ENCODE peak calls at places on chromosomes 12 and 14, in six cellular contexts. B, R, Z, V, Q and U are unnamed samples.

GRCh38 chr12:121061831-121062230 is 22.8 kb upstream of the OASL start:
- DNase-seq in Q (no peak), R (no peak), Z (no peak), V (no peak), B (no peak), U (no peak)

GRCh38 chr12:85836716-85837100 is 499 bp upstream of the RASSF9 start:
- DNase-seq in R (no peak), Q (no peak), B (no peak), V (no peak), Z (no peak), U (no peak)

GRCh38 chr14:100653409-100653808 is 66.2 kb upstream of the BEGAIN start:
- DNase-seq in B (no peak), Q (no peak), R (no peak), Z (no peak), V (no peak), U (no peak)

GRCh38 chr14:61866932-61867920 is 105.0 kb downstream of the SNAPC1 start:
- DNase-seq in B (no peak), Z (no peak), V (no peak), Q (no peak), R (peak), U (no peak)

GRCh38 chr12:54300732-54301427 is at the start of gene NFE2:
- DNase-seq in Q (peak), R (peak), B (peak), V (no peak), Z (no peak), U (no peak)

GRCh38 chr14:65414961-65415589 is 2.5 kb downstream of the FUT8 start:
- DNase-seq in V (no peak), Q (no peak), R (peak), B (peak), Z (no peak), U (no peak)

GRCh38 chr14:92735344-92735743 is 13.1 kb downstream of the LGMN start:
- DNase-seq in B (no peak), Q (no peak), Z (no peak), R (no peak), V (no peak), U (no peak)

GRCh38 chr12:24709201-24709600 is 239.7 kb downstream of the BCAT1 start:
- DNase-seq in Z (no peak), R (peak), V (no peak), B (no peak), Q (no peak), U (no peak)

GRCh38 chr12:103780992-103781391 is 60.0 kb downstream of the NT5DC3 start:
- DNase-seq in B (no peak), R (no peak), Q (peak), Z (no peak), V (no peak), U (no peak)

GRCh38 chr12:65192963-65193516 is 23.7 kb downstream of the LEMD3 start:
- DNase-seq in B (no peak), V (no peak), R (peak), Z (no peak), Q (no peak), U (no peak)

GRCh38 chr12:6465467-6466183 is 4.9 kb downstream of the VAMP1 start:
- DNase-seq in Z (no peak), V (no peak), Q (no peak), R (peak), B (peak), U (no peak)

GRCh38 chr14:106605548-106606448 is 1079.4 kb downstream of the TMEM121 start:
- DNase-seq in V (no peak), R (no peak), Q (no peak), B (no peak), Z (no peak), U (no peak)

GRCh38 chr14:97527993-97528392 is 730.8 kb downstream of the VRK1 start:
- DNase-seq in Z (no peak), V (no peak), Q (no peak), R (no peak), B (no peak), U (no peak)

GRCh38 chr12:1575799-1576401 is 18.5 kb downstream of the FBXL14 start:
- DNase-seq in Z (no peak), B (no peak), Q (no peak), V (no peak), R (no peak), U (no peak)

GRCh38 chr12:53060721-53061276 is 10.9 kb downstream of the TNS2 start:
- DNase-seq in Q (no peak), R (no peak), B (no peak), V (peak), Z (peak), U (peak)

GRCh38 chr12:132834181-132834711 is 5.6 kb upstream of the GOLGA3 start:
- DNase-seq in R (no peak), B (no peak), Z (no peak), Q (no peak), V (no peak), U (no peak)

GRCh38 chr12:71128191-71128590 is 29.6 kb downstream of the TSPAN8 start:
- DNase-seq in V (no peak), Q (peak), B (peak), R (peak), Z (no peak), U (no peak)

GRCh38 chr12:77540097-77540496 is 290.6 kb upstream of the NAV3 start:
- DNase-seq in B (no peak), V (no peak), Q (no peak), R (no peak), Z (no peak), U (no peak)

GRCh38 chr12:89863332-89863938 is 154.8 kb upstream of the ATP2B1 start:
- DNase-seq in R (no peak), Q (no peak), Z (no peak), V (no peak), B (no peak), U (no peak)

GRCh38 chr12:105245291-105245690 is 9.3 kb upstream of the APPL2 start:
- DNase-seq in V (no peak), R (no peak), Z (no peak), B (no peak), Q (no peak), U (no peak)

GRCh38 chr14:106564058-106564643 is 1037.8 kb downstream of the TMEM121 start:
- DNase-seq in V (no peak), Z (no peak), R (no peak), Q (no peak), B (no peak), U (no peak)

GRCh38 chr12:103884316-103884715 is 43.3 kb upstream of the NT5DC3 start:
- DNase-seq in R (peak), B (peak), V (no peak), Q (no peak), Z (no peak), U (no peak)

GRCh38 chr14:38044710-38045109 is 163.0 kb upstream of the SSTR1 start:
- DNase-seq in B (no peak), Q (no peak), Z (no peak), R (no peak), V (no peak), U (no peak)

GRCh38 chr12:56781726-56782125 is 18.6 kb downstream of the HSD17B6 start:
- DNase-seq in V (no peak), B (no peak), Z (no peak), R (no peak), Q (no peak), U (no peak)

GRCh38 chr12:9906888-9907287 is 25.3 kb downstream of the CLEC2A start:
- DNase-seq in R (peak), Z (no peak), V (no peak), Q (no peak), B (no peak), U (no peak)

GRCh38 chr12:46177842-46178608 is 90.8 kb downstream of the SLC38A1 start:
- DNase-seq in B (no peak), Q (no peak), R (no peak), Z (no peak), V (no peak), U (no peak)

GRCh38 chr14:96273629-96274028 is 17.6 kb downstream of the BDKRB1 start:
- DNase-seq in B (no peak), V (no peak), Q (no peak), R (no peak), Z (no peak), U (no peak)

GRCh38 chr12:54370218-54370730 is 6.0 kb upstream of the GPR84 start:
- DNase-seq in V (peak), Z (peak), B (peak), Q (peak), R (peak), U (peak)

GRCh38 chr12:66290716-66291200 is 11.5 kb upstream of the HELB start:
- DNase-seq in B (no peak), V (no peak), Z (no peak), R (no peak), Q (no peak), U (no peak)

GRCh38 chr12:108730337-108731104 is 797 bp downstream of the CORO1C start:
- DNase-seq in B (peak), R (peak), V (peak), Z (peak), Q (peak), U (peak)

GRCh38 chr14:96393292-96393691 is 1.4 kb downstream of the AK7 start:
- DNase-seq in Q (no peak), B (no peak), Z (no peak), V (no peak), R (no peak), U (no peak)

GRCh38 chr12:22812531-22812930 is 187.6 kb downstream of the ETNK1 start:
- DNase-seq in Q (no peak), R (no peak), V (no peak), Z (no peak), B (no peak), U (no peak)

GRCh38 chr12:120468846-120469449 is 600 bp downstream of the SRSF9 start:
- DNase-seq in V (peak), Z (no peak), B (no peak), Q (no peak), R (peak), U (no peak)

GRCh38 chr14:67557118-67557517 is 24.0 kb downstream of the PLEKHH1 start:
- DNase-seq in B (no peak), Z (peak), Q (no peak), V (no peak), R (peak), U (no peak)

GRCh38 chr14:22386924-22387775 is 201.9 kb downstream of the DAD1 start:
- DNase-seq in Q (peak), B (peak), Z (peak), V (peak), R (peak), U (peak)

GRCh38 chr14:69572634-69573135 is 2.0 kb downstream of the CCDC177 start:
- DNase-seq in B (no peak), V (no peak), Q (no peak), R (no peak), Z (no peak), U (no peak)
- H3K4me3 ChIP-seq in B (peak), V (peak), Q (peak), R (no peak), Z (peak), U (peak)

GRCh38 chr12:106669216-106669615 is 86.4 kb downstream of the RFX4 start:
- DNase-seq in Z (no peak), Q (no peak), B (no peak), R (no peak), V (no peak), U (no peak)
- H3K27ac ChIP-seq in Z (no peak), Q (no peak), B (no peak), R (no peak), V (no peak), U (no peak)

GRCh38 chr12:69901141-69901900 is 76.3 kb downstream of the MYRFL start:
- DNase-seq in B (no peak), R (no peak), V (no peak), Q (no peak), Z (no peak), U (no peak)
- TF ChIP-seq CTCF in B (no peak), R (no peak), V (no peak), Q (no peak), Z (no peak), U (no peak)

DNA sequence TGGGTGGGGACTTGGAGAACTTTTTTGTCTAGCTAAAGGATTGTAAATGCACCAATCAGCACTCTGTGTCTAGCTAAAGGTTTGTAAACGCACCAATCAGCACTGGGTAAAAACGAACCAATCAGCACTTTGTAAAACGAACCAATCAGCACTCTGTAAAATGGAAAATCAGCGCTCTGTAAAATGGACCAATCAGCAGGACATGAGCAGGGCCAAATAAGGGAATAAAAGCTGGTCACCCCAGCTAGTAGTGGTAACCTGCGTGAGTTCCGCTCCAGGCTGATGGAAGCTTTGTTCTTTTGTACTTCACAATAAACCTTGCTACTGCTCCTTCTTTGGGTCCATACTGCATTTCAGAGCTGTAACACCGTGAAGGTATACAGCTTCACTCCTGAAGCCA is 1.6 kb upstream of the ACOT2 start:
- DNase-seq in R (no peak), V (no peak), B (no peak), Q (no peak), Z (no peak), U (no peak)
- H3K4me3 ChIP-seq in R (peak), V (peak), B (no peak), Q (no peak), Z (no peak), U (peak)

DNA sequence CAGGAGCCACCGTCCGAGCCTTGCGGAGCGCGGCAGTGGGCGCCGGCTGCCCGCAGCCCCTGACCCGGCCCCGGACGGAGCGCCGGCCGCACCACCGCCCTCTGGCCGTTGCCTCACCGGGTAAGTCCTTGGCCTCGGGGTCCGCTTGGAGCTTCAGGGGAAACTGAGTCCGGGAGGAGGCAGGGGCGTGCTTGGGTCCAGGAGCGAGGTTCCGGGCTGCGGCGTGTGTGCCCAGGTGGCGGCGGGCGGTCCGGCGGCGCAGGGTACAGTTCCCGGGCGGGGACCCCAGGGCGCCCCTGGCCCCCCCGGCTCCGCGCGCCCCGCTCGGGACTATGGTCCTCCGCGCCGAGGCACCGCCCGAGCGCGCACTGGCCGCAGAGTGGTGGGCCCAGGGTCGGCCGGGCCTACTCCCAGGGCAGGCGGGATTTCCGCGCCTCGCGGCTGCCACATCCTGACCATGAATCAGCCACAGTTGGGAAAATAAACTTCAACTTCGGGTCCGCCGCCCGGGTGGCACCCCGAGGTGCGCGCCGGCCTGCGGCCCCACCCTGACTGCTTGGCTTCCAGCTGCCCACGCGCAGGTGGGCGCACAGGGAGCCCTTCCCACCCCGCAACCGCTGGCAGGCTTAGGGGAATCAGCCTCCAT is 325 bp downstream of the INF2 start:
- DNase-seq in R (no peak), B (peak), Z (no peak), Q (no peak), V (no peak), U (no peak)
- H3K27ac ChIP-seq in R (peak), B (peak), Z (peak), Q (peak), V (peak), U (peak)